ENCODE peak calls at places on chromosomes 5 and 9, in seven cellular contexts. Q is GM12891, O is uterus, Z is ovary, W is heart left ventricle, J is H54, Y is esophagus muscularis mucosa. M is an unnamed sample.

GRCh38 chr5:137633896-137634295 is 102.0 kb downstream of the KLHL3 start:
- DNase-seq in Q (no peak), O (no peak), Z (no peak), W (no peak), J (no peak), Y (peak), M (no peak)

GRCh38 chr9:134942421-134943119 is 24.9 kb upstream of the FCN1 start:
- DNase-seq in Q (no peak), O (peak), Z (no peak), W (no peak), J (no peak), Y (no peak), M (no peak)

GRCh38 chr5:35436441-35437057 is 181.1 kb upstream of the SPEF2 start:
- DNase-seq in Q (no peak), O (no peak), Z (no peak), W (no peak), J (peak), Y (no peak), M (no peak)

GRCh38 chr5:107389769-107390168 is 281.0 kb downstream of the EFNA5 start:
- DNase-seq in Q (no peak), O (no peak), Z (no peak), W (no peak), J (no peak), Y (no peak), M (no peak)

GRCh38 chr9:98709968-98710965 is 1.5 kb upstream of the GABBR2 start:
- DNase-seq in Q (no peak), O (no peak), Z (no peak), W (no peak), J (peak), Y (no peak), M (no peak)

GRCh38 chr9:114272739-114273431 is 50.0 kb upstream of the ORM1 start:
- DNase-seq in Q (no peak), O (peak), Z (peak), W (no peak), J (no peak), Y (no peak), M (no peak)

GRCh38 chr9:130522233-130522808 is 57.1 kb upstream of the FUBP3 start:
- DNase-seq in Q (no peak), O (no peak), Z (no peak), W (no peak), J (no peak), Y (no peak), M (peak)

GRCh38 chr5:38463634-38464521 is 92.6 kb downstream of the LIFR start:
- DNase-seq in Q (no peak), O (peak), Z (peak), W (no peak), J (peak), Y (peak), M (peak)

GRCh38 chr5:87300744-87301143 is 33.1 kb downstream of the RASA1 start:
- DNase-seq in Q (no peak), O (no peak), Z (no peak), W (no peak), J (peak), Y (no peak), M (peak)

GRCh38 chr9:684055-684949 is 157.2 kb upstream of the DMRT1 start:
- DNase-seq in Q (no peak), O (peak), Z (no peak), W (no peak), J (no peak), Y (peak), M (no peak)

GRCh38 chr9:115353681-115354080 is 235.7 kb upstream of the TNC start:
- DNase-seq in Q (no peak), O (no peak), Z (no peak), W (no peak), J (no peak), Y (no peak), M (no peak)

GRCh38 chr5:82018462-82018861 is 46.6 kb downstream of the ATG10 start:
- DNase-seq in Q (no peak), O (no peak), Z (no peak), W (peak), J (no peak), Y (no peak), M (no peak)

GRCh38 chr9:132894343-132894742 is 15.6 kb downstream of the SPACA9 start:
- DNase-seq in Q (no peak), O (no peak), Z (no peak), W (no peak), J (no peak), Y (no peak), M (no peak)

GRCh38 chr9:113964740-113965095 is 88.6 kb downstream of the ZNF618 start:
- DNase-seq in Q (no peak), O (no peak), Z (no peak), W (no peak), J (no peak), Y (no peak), M (no peak)

GRCh38 chr5:151058891-151059611 is 21.8 kb downstream of the TNIP1 start:
- DNase-seq in Q (no peak), O (no peak), Z (no peak), W (no peak), J (no peak), Y (no peak), M (no peak)

GRCh38 chr5:167982-168660 is 23.2 kb upstream of the LRRC14B start:
- DNase-seq in Q (no peak), O (no peak), Z (peak), W (no peak), J (peak), Y (no peak), M (peak)

GRCh38 chr5:989961-990530 is 18.6 kb upstream of the NKD2 start:
- DNase-seq in Q (no peak), O (peak), Z (no peak), W (peak), J (no peak), Y (no peak), M (peak)

GRCh38 chr9:14437336-14438231 is 123.6 kb upstream of the NFIB start:
- DNase-seq in Q (no peak), O (peak), Z (no peak), W (peak), J (no peak), Y (no peak), M (peak)

GRCh38 chr5:180866296-180866695 is 5.2 kb upstream of the ZFP62 start:
- DNase-seq in Q (no peak), O (no peak), Z (no peak), W (no peak), J (no peak), Y (peak), M (no peak)

GRCh38 chr5:180860887-180861822 is at the start of gene ZFP62:
- DNase-seq in Q (peak), O (peak), Z (peak), W (peak), J (peak), Y (peak), M (peak)

GRCh38 chr5:180862645-180863044 is 1.6 kb upstream of the ZFP62 start:
- DNase-seq in Q (no peak), O (no peak), Z (no peak), W (no peak), J (no peak), Y (peak), M (no peak)

GRCh38 chr5:180860273-180860886 is 696 bp downstream of the ZFP62 start:
- DNase-seq in Q (peak), O (no peak), Z (no peak), W (peak), J (peak), Y (peak), M (no peak)
- TF ChIP-seq POLR2A in Q (no peak), O (no peak), Z (no peak), W (no peak), J (no peak), Y (no peak), M (no peak)

GRCh38 chr9:94993141-94993820 is 266.8 kb downstream of the AOPEP start:
- DNase-seq in Q (no peak), O (no peak), Z (no peak), W (no peak), J (no peak), Y (no peak), M (no peak)

GRCh38 chr9:94995294-94995693 is 268.8 kb downstream of the AOPEP start:
- DNase-seq in Q (no peak), O (no peak), Z (no peak), W (no peak), J (no peak), Y (no peak), M (no peak)

GRCh38 chr9:94990897-94991561 is 264.5 kb downstream of the AOPEP start:
- DNase-seq in Q (no peak), O (no peak), Z (no peak), W (no peak), J (no peak), Y (no peak), M (no peak)

GRCh38 chr9:94991961-94992907 is 265.7 kb downstream of the AOPEP start:
- DNase-seq in Q (no peak), O (no peak), Z (no peak), W (no peak), J (no peak), Y (no peak), M (no peak)

DNA sequence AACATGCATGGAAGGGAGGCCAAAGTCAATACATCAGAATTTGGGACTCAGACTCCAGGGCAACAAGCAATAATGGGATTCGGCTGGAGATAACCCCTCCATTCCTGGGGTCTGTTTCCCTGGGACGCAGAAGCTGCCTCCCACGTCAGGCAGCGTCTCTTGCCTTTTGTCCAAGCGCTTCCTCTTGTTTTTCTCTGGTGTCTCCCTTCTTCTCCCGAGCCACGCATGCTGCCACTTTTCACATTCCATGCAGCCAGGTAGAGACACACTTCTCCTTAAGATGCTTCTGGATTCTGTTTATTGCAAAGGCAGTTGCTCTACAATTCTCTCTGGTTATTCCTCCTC is 267.3 kb downstream of the AOPEP start:
- DNase-seq in Q (no peak), O (no peak), Z (no peak), W (no peak), J (no peak), Y (no peak), M (no peak)
- TF ChIP-seq POLR2A in Q (no peak), O (no peak), Z (no peak), W (no peak), J (no peak), Y (no peak), M (no peak)

GRCh38 chr5:128965011-128965637 is at the start of gene SLC27A6:
- DNase-seq in Q (peak), O (no peak), Z (peak), W (peak), J (no peak), Y (no peak), M (no peak)
- TF ChIP-seq POLR2A in Q (no peak), O (no peak), Z (no peak), W (no peak), J (no peak), Y (no peak), M (no peak)

GRCh38 chr5:177003649-177004048 is 2.9 kb downstream of the UIMC1 start:
- DNase-seq in Q (no peak), O (no peak), Z (no peak), W (no peak), J (no peak), Y (no peak), M (peak)

GRCh38 chr5:177004961-177005360 is 1.6 kb downstream of the UIMC1 start:
- DNase-seq in Q (no peak), O (no peak), Z (no peak), W (no peak), J (no peak), Y (no peak), M (no peak)

GRCh38 chr5:177008716-177009115 is 2.1 kb upstream of the UIMC1 start:
- DNase-seq in Q (no peak), O (no peak), Z (no peak), W (no peak), J (no peak), Y (no peak), M (no peak)

GRCh38 chr5:177005619-177006264 is 837 bp downstream of the UIMC1 start:
- DNase-seq in Q (peak), O (peak), Z (peak), W (peak), J (peak), Y (no peak), M (peak)

GRCh38 chr5:177006265-177006972 is at the start of gene UIMC1:
- DNase-seq in Q (peak), O (peak), Z (peak), W (peak), J (peak), Y (peak), M (peak)
- TF ChIP-seq POLR2A in Q (peak), O (peak), Z (peak), W (peak), J (peak), Y (no peak), M (peak)

DNA sequence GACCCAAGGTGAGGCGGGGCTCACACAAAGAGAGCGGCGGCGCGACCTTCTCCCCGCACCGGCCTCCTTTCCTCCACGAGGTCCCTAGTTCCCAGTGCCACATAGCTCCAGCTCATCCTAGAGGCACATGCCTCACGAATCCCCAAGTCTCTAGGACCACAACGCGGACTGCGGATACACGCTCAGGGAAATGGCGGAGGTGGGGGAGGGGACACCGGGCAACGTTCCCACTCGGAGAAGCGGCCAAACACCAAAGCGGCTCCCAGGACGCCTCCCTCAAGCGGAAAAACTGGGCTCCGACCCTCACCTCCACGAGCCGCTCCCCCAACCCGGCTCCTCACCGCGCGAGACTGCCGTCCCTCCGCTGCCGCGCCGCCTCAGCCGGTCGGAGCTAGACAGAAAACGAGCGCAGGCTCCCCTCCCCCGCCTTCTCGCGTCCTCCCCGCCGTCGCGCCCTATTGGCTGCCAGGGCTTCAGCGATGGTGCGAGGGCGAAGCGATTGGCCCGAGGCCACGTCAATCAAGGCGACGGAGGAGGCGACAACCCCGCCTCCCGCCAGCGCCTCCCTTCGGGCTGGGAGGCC is at the start of gene HNRNPK:
- DNase-seq in Q (peak), O (peak), Z (peak), W (peak), J (peak), Y (peak), M (peak)
- TF ChIP-seq POLR2A in Q (no peak), O (peak), Z (peak), W (no peak), J (peak), Y (no peak), M (no peak)

GRCh38 chr5:68290260-68290674 is 74.7 kb downstream of the PIK3R1 start:
- DNase-seq in Q (no peak), O (peak), Z (peak), W (peak), J (no peak), Y (no peak), M (no peak)
- TF ChIP-seq POLR2A in Q (no peak), O (peak), Z (no peak), W (no peak), J (no peak), Y (no peak), M (no peak)